ENCODE peak calls at places on chromosomes 2 and 18, in six cellular contexts. H is spleen; P is kidney; F is BE2C; X is CD4-positive, alpha-beta memory T cell; M is tibial nerve. W is an unnamed sample. For H3K9me3 and H3K4me1, the result is how much of the 10 kb centered on the place peaks cover.

GRCh38 chr2:148907085-148907785 is 32.2 kb downstream of the KIF5C start:
- DNase-seq in H (no peak), P (no peak), X (no peak), F (no peak), M (no peak), W (no peak)

GRCh38 chr2:74226648-74227213 is 28.3 kb downstream of the MTHFD2 start:
- DNase-seq in P (no peak), X (no peak), M (no peak), F (no peak), H (no peak), W (no peak)

GRCh38 chr2:71607490-71607889 is 154.1 kb downstream of the DYSF start:
- DNase-seq in P (peak), H (peak), M (peak), X (no peak), F (no peak), W (no peak)

GRCh38 chr2:28956890-28957289 is 24.2 kb upstream of the TOGARAM2 start:
- DNase-seq in X (no peak), M (no peak), P (no peak), H (no peak), F (peak), W (no peak)

GRCh38 chr2:226077031-226077430 is 677.5 kb downstream of the NYAP2 start:
- DNase-seq in M (no peak), H (no peak), F (no peak), P (no peak), X (no peak), W (no peak)

GRCh38 chr2:219541611-219542180 is 1.9 kb downstream of the CHPF start:
- DNase-seq in X (peak), F (peak), H (peak), M (peak), P (peak), W (no peak)

GRCh38 chr2:179768765-179769164 is 92.6 kb downstream of the ZNF385B start:
- DNase-seq in F (no peak), H (no peak), X (no peak), M (no peak), P (no peak), W (no peak)

GRCh38 chr2:44789971-44790721 is 151.4 kb upstream of the SIX3 start:
- DNase-seq in F (no peak), H (no peak), P (no peak), M (no peak), X (no peak), W (no peak)

GRCh38 chr2:62938126-62938525 is 112.5 kb upstream of the OTX1 start:
- DNase-seq in H (no peak), F (no peak), X (no peak), P (no peak), M (no peak), W (no peak)

GRCh38 chr2:105405291-105405690 is 6.4 kb upstream of the FHL2 start:
- DNase-seq in X (no peak), M (no peak), P (no peak), H (no peak), F (no peak), W (no peak)

GRCh38 chr2:203869610-203870042 is 2.1 kb downstream of the CTLA4 start:
- DNase-seq in M (no peak), X (peak), H (no peak), P (no peak), F (no peak), W (no peak)

GRCh38 chr2:150307258-150307657 is 180.2 kb downstream of the RND3 start:
- DNase-seq in F (no peak), M (no peak), P (no peak), H (no peak), X (no peak), W (no peak)
- H3K9me3 ChIP-seq in F (under half), M (under half), P (under half), H (under half), X (under half), W (under half)

GRCh38 chr2:241844066-241844728 is 14.5 kb downstream of the PDCD1 start:
- DNase-seq in F (peak), P (peak), X (peak), M (peak), H (peak), W (peak)
- H3K4me3 ChIP-seq in F (peak), P (no peak), X (no peak), M (peak), H (peak), W (peak)

GRCh38 chr2:54604771-54605350 is 118.6 kb upstream of the EML6 start:
- DNase-seq in P (no peak), H (no peak), M (no peak), F (no peak), X (no peak), W (no peak)

GRCh38 chr2:54603796-54604195 is 119.7 kb upstream of the EML6 start:
- DNase-seq in M (no peak), F (no peak), P (no peak), H (no peak), X (no peak), W (no peak)

GRCh38 chr2:54601339-54601738 is 122.1 kb upstream of the EML6 start:
- DNase-seq in F (no peak), X (no peak), P (no peak), H (no peak), M (no peak), W (no peak)

GRCh38 chr2:54603357-54603756 is 120.1 kb upstream of the EML6 start:
- DNase-seq in F (no peak), X (no peak), M (no peak), P (no peak), H (no peak), W (no peak)

DNA sequence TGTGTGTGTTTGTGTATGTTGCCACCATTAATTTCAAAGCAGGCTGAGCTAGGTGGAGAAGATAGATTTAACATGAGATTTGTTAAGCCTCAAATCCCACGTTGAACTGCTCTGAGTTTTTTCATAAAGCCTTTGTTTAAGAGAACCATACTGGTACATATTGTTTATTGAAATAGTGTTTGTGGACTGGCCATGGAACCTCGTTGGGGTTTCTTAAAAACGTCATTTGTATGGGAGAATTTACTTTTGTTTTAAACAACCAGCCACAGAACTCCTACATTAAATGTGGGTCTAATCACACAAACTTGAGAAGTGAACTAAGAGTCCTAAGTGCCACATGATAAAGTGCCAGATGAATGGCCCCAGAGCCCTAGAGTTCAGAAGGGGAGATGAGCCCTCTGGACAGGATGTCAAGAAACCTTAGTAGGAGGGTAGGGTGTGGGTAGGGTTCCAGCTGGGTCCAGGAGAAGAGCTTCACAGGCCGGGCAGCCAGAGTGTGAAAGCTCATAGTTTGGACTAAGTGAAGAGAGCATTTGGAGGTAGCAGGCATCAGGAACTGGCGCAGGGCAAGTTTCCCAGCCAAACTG is 120.6 kb upstream of the EML6 start:
- DNase-seq in M (no peak), X (no peak), P (no peak), F (no peak), H (no peak), W (no peak)
- H3K4me1 ChIP-seq in M (half or more), X (half or more), P (half or more), F (under half), H (half or more), W (half or more)

GRCh38 chr18:78100189-78100588 is 850.5 kb downstream of the GALR1 start:
- DNase-seq in F (no peak), X (no peak), H (no peak), M (no peak), P (peak), W (no peak)

GRCh38 chr18:78106946-78107345 is 857.3 kb downstream of the GALR1 start:
- DNase-seq in P (peak), X (no peak), M (no peak), F (no peak), H (no peak), W (no peak)

GRCh38 chr18:78105611-78106010 is 856.0 kb downstream of the GALR1 start:
- DNase-seq in M (no peak), X (no peak), F (no peak), H (no peak), P (peak), W (no peak)

GRCh38 chr18:78101091-78101490 is 851.4 kb downstream of the GALR1 start:
- DNase-seq in F (no peak), P (no peak), H (no peak), M (no peak), X (no peak), W (no peak)

DNA sequence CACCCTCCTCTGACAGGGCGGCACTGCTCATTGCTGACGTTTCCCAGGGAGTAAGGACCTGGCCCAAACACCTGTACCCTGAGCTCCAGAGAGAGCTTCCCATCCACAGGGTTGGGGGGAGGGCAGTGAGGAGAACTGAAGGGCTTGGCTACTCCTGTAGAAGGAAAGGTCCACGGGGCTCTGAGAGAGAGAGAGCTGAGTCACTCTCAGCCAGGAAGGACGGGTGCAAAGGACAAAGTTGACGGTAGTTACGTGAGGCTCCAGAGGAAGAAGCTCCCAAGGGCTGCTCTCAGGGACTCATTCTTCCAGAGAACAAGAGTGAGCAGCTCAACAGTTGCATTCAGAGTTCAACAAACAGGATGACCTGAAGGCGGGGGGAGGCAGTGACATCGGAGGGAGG is 852.5 kb downstream of the GALR1 start:
- DNase-seq in F (no peak), M (no peak), P (no peak), X (no peak), H (no peak), W (no peak)
- H3K9me3 ChIP-seq in F (under half), M (under half), P (under half), X (under half), H (under half), W (under half)

DNA sequence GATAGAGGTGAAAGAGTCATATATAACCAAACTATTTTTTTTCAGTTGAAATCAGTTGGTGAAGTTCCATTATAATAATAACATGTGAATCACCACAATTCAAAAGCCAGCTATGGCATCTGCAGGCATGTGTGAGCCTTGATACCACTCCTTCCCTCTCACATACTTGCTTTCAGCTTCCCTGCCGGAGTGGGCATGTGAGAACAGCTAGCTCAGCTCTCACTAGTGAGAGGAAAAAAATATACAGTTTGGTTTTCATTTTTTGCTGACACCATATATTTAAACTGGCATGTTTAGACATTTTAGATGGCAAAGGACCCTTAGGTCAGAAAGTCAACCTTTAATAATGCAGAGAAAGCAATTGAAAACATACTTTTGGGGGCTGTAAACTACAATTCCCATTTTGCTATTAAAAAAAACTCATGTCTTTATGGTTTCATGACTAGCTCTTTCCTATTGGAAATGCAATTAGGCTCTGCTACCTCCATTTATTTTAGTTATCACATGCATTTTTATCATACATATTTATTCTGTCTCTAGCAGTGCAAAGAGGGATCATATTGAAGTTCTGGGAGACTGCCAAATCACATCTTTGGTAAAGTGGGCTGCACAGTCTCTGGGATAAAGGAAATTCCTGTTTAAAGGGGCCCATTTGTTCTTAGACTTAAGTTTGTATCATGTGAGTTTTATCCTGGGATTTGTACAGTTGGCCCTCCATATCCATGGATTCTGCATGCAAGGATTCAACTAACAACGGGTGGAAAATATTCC is 33.2 kb upstream of the SLC40A1 start:
- DNase-seq in P (no peak), X (no peak), F (peak), H (no peak), M (no peak), W (no peak)
- H3K4me3 ChIP-seq in P (no peak), X (no peak), F (no peak), H (peak), M (no peak), W (peak)

DNA sequence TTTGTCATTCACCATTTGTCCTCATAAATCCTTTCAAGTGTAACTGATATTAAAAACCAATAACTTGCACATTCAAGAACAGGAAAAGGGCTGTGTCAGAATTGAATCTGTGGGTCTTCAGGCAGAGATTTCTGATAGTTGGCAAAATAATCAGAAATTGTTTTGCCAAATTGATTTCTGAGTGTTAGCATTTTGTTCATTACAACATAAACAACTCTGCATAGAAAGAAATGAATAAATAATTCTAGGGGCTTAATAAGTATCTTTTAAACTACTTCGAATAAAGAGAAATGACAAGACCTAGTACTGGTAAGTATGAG is 44.2 kb upstream of the RFX8 start:
- DNase-seq in F (no peak), X (no peak), H (no peak), M (no peak), P (no peak), W (no peak)
- H3K4me1 ChIP-seq in F (under half), X (under half), H (under half), M (under half), P (under half), W (under half)

W was measured in ascending aorta.